ENCODE peak calls at places on chromosomes 13 and 19, in nine cellular contexts. F, S, W, N, L, T, E, Z and J are unnamed samples.
A peak's percentile ranks its signal among the peaks of the same experiment; 100 is the strongest.

GRCh38 chr13:34145061-34145460 is 327.1 kb downstream of the RFC3 start:
- DNase-seq in F (no peak), S (no peak), W (no peak), N (no peak), L (no peak), T (no peak), E (no peak), Z (no peak), J (no peak)

GRCh38 chr13:50438351-50438750 is 405.1 kb downstream of the DLEU7 start:
- DNase-seq in F (no peak), S (no peak), W (no peak), N (no peak), L (no peak), T (no peak), E (no peak), Z (no peak), J (no peak)

GRCh38 chr13:112057736-112058518 is 9.0 kb upstream of the SOX1 start:
- DNase-seq in F (no peak), S (no peak), W (peak; percentile 61), N (no peak), L (no peak), T (no peak), E (no peak), Z (peak; percentile 6), J (no peak)

GRCh38 chr13:36548129-36548528 is 115.8 kb downstream of the CCNA1 start:
- DNase-seq in F (no peak), S (no peak), W (no peak), N (no peak), L (no peak), T (no peak), E (no peak), Z (no peak), J (no peak)

GRCh38 chr13:99071666-99072065 is 93.8 kb upstream of the DOCK9 start:
- DNase-seq in F (no peak), S (no peak), W (no peak), N (no peak), L (no peak), T (no peak), E (no peak), Z (no peak), J (no peak)

GRCh38 chr13:50577806-50578205 is 265.7 kb downstream of the DLEU7 start:
- DNase-seq in F (no peak), S (no peak), W (no peak), N (no peak), L (no peak), T (no peak), E (no peak), Z (no peak), J (no peak)

GRCh38 chr13:108700421-108701170 is 71.2 kb downstream of the MYO16 start:
- DNase-seq in F (no peak), S (no peak), W (no peak), N (no peak), L (no peak), T (no peak), E (peak; percentile 32), Z (no peak), J (peak; percentile 11)

GRCh38 chr13:39347926-39348901 is 254.8 kb downstream of the LHFPL6 start:
- DNase-seq in F (no peak), S (no peak), W (peak; percentile 52), N (no peak), L (no peak), T (peak; percentile 59), E (no peak), Z (no peak), J (no peak)

GRCh38 chr13:40706439-40706838 is 40.0 kb upstream of the FOXO1 start:
- DNase-seq in F (no peak), S (no peak), W (no peak), N (no peak), L (no peak), T (no peak), E (no peak), Z (no peak), J (peak; percentile 18)

GRCh38 chr13:91162180-91162579 is 185.3 kb upstream of the MIR17HG start:
- DNase-seq in F (no peak), S (no peak), W (no peak), N (no peak), L (no peak), T (peak; percentile 73), E (no peak), Z (no peak), J (no peak)

GRCh38 chr13:70347947-70348620 is 239.8 kb upstream of the KLHL1 start:
- DNase-seq in F (no peak), S (no peak), W (no peak), N (no peak), L (no peak), T (no peak), E (no peak), Z (no peak), J (no peak)

GRCh38 chr19:8342316-8342683 is 762 bp downstream of the KANK3 start:
- DNase-seq in F (no peak), S (no peak), W (no peak), N (no peak), L (no peak), T (no peak), E (no peak), Z (no peak), J (no peak)

GRCh38 chr19:31023038-31023437 is 326.2 kb downstream of the TSHZ3 start:
- DNase-seq in F (no peak), S (no peak), W (no peak), N (peak; percentile 14), L (no peak), T (peak; percentile 35), E (no peak), Z (no peak), J (no peak)

GRCh38 chr19:4606921-4607678 is 32.2 kb upstream of the TNFAIP8L1 start:
- DNase-seq in F (peak; percentile 21), S (no peak), W (peak; percentile 74), N (peak; percentile 89), L (no peak), T (peak; percentile 68), E (no peak), Z (peak; percentile 22), J (no peak)

GRCh38 chr19:38090561-38090960 is 133.5 kb downstream of the DPF1 start:
- DNase-seq in F (no peak), S (no peak), W (no peak), N (no peak), L (no peak), T (no peak), E (no peak), Z (no peak), J (no peak)

GRCh38 chr19:6752257-6753177 is 13.0 kb downstream of the TRIP10 start:
- DNase-seq in F (no peak), S (no peak), W (peak; percentile 88), N (no peak), L (no peak), T (peak; percentile 86), E (no peak), Z (no peak), J (no peak)

GRCh38 chr13:106178816-106179215 is 356.6 kb downstream of the EFNB2 start:
- DNase-seq in F (no peak), S (no peak), W (no peak), N (no peak), L (no peak), T (no peak), E (no peak), Z (no peak), J (peak; percentile 17)

GRCh38 chr13:52348983-52349780 is 56.8 kb downstream of the THSD1 start:
- DNase-seq in F (peak; percentile 92), S (peak; percentile 52), W (no peak), N (no peak), L (peak; percentile 73), T (peak; percentile 48), E (peak; percentile 96), Z (peak; percentile 51), J (no peak)

GRCh38 chr19:14073925-14074838 is 1.6 kb downstream of the MISP3 start:
- DNase-seq in F (peak; percentile 59), S (no peak), W (peak; percentile 64), N (peak; percentile 67), L (no peak), T (no peak), E (peak; percentile 60), Z (peak; percentile 26), J (peak; percentile 55)

GRCh38 chr19:36489920-36490415 is 607 bp upstream of the ZNF566 start:
- DNase-seq in F (peak; percentile 93), S (peak; percentile 75), W (no peak), N (peak; percentile 91), L (no peak), T (peak; percentile 99), E (no peak), Z (no peak), J (peak; percentile 89)

GRCh38 chr19:2334426-2334825 is 5.9 kb downstream of the SPPL2B start:
- DNase-seq in F (no peak), S (no peak), W (no peak), N (no peak), L (no peak), T (no peak), E (no peak), Z (no peak), J (no peak)
- H3K79me2 ChIP-seq in F (peaks cover 76% of the 10 kb centered on the region), S (peaks cover 46% of the 10 kb centered on the region), W (peaks cover 62% of the 10 kb centered on the region), N (peaks cover 64% of the 10 kb centered on the region), L (peaks cover 68% of the 10 kb centered on the region), T (peaks cover 33% of the 10 kb centered on the region), E (peaks cover 71% of the 10 kb centered on the region), Z (peaks cover 21% of the 10 kb centered on the region), J (peaks cover 97% of the 10 kb centered on the region)

DNA sequence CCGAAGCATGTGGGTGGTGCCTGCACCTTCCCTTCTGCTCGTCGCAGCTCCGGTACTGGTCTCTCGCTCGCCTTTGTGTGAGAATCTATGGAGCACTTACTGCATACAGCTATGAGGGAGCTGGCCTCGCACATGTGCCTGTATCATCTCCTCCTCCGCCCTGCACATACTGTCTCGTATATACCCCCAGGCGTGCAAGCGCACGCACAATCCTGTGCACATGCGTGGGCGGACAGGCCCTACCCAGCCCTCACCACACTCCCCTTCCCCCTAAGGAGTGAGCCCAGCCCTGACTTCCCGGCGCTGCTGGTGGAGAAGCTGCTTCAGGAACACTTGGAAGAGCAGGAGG is 8.7 kb downstream of the PIK3R2 start:
- DNase-seq in F (no peak), S (no peak), W (no peak), N (no peak), L (no peak), T (no peak), E (peak; percentile 41), Z (no peak), J (no peak)
- H3K4me3 ChIP-seq in F (no peak overlapping the region), S (peak overlapping the region; percentile 46), W (no peak overlapping the region), N (no peak overlapping the region), L (no peak overlapping the region), T (no peak overlapping the region), E (peak overlapping the region; percentile 44), Z (no peak overlapping the region), J (no peak overlapping the region)

DNA sequence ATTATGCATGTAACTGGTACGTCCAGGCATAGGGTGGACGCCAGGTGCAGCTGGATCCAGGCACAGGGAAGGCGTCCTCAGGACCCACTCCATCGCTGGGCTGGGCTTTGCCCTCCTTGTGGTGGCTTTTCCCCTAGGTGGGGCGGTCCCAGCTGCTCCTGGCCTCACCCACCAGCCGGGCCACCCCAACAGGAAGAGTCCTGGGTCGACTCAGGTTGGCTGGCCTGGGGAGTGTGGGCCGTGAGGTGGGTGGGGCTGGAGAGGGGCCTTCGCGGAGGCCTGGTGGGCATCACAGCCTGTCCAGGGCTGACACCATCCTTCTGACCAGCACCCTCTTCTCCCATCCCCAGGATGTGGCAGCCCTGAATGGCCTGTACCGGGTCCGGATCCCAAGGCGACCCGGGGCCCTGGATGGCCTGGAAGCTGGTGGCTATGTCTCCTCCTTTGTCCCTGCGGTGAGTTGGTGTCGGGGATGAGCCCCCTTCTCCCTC is 3.2 kb upstream of the GARIN5A start:
- DNase-seq in F (no peak), S (no peak), W (no peak), N (no peak), L (no peak), T (no peak), E (no peak), Z (no peak), J (no peak)
- H3K9ac ChIP-seq in F (no peak overlapping the region), S (no peak overlapping the region), W (no peak overlapping the region), N (no peak overlapping the region), L (no peak overlapping the region), T (no peak overlapping the region), E (no peak overlapping the region), Z (no peak overlapping the region), J (no peak overlapping the region)

GRCh38 chr13:23480324-23480723 is 46.8 kb upstream of the SACS start:
- DNase-seq in F (no peak), S (no peak), W (no peak), N (no peak), L (no peak), T (no peak), E (no peak), Z (no peak), J (no peak)
- H3K79me2 ChIP-seq in F (no peaks in the 10 kb centered on the region), S (no peaks in the 10 kb centered on the region), W (no peaks in the 10 kb centered on the region), N (no peaks in the 10 kb centered on the region), L (no peaks in the 10 kb centered on the region), T (no peaks in the 10 kb centered on the region), E (no peaks in the 10 kb centered on the region), Z (no peaks in the 10 kb centered on the region), J (no peaks in the 10 kb centered on the region)